ENCODE peak calls at places on chromosome 22, in seven cellular contexts. One of them, this sample, is unnamed.

GRCh38 chr22:29032584-29032983 is 29.0 kb downstream of the C22orf31 start:
- DNase-seq in cardiac muscle cell: no peak
- DNase-seq in HFF-Myc: no peak
- DNase-seq in fibroblast of mammary gland: peak; percentile 14
- DNase-seq in NB4: no peak
- DNase-seq in psoas muscle: no peak
- DNase-seq in left ventricle myocardium inferior: no peak
- DNase-seq in this sample: no peak

GRCh38 chr22:26890870-26891269 is 233.5 kb downstream of the MIAT start:
- DNase-seq in cardiac muscle cell: no peak
- DNase-seq in HFF-Myc: no peak
- DNase-seq in fibroblast of mammary gland: no peak
- DNase-seq in NB4: no peak
- DNase-seq in psoas muscle: no peak
- DNase-seq in left ventricle myocardium inferior: no peak
- DNase-seq in this sample: no peak

GRCh38 chr22:36613958-36614357 is 85.0 kb upstream of the EIF3D start:
- DNase-seq in cardiac muscle cell: peak; percentile 17
- DNase-seq in HFF-Myc: no peak
- DNase-seq in fibroblast of mammary gland: peak; percentile 6
- DNase-seq in NB4: no peak
- DNase-seq in psoas muscle: no peak
- DNase-seq in left ventricle myocardium inferior: no peak
- DNase-seq in this sample: no peak

GRCh38 chr22:30196141-30196866 is 50.3 kb downstream of the LIF start:
- DNase-seq in cardiac muscle cell: peak; percentile 99
- DNase-seq in HFF-Myc: peak; percentile 98
- DNase-seq in fibroblast of mammary gland: peak; percentile 100
- DNase-seq in NB4: peak; percentile 86
- DNase-seq in psoas muscle: peak; percentile 85
- DNase-seq in left ventricle myocardium inferior: peak; percentile 78
- DNase-seq in this sample: peak; percentile 68

GRCh38 chr22:41175546-41175945 is 29.6 kb upstream of the L3MBTL2 start:
- DNase-seq in cardiac muscle cell: no peak
- DNase-seq in HFF-Myc: no peak
- DNase-seq in fibroblast of mammary gland: no peak
- DNase-seq in NB4: no peak
- DNase-seq in psoas muscle: no peak
- DNase-seq in left ventricle myocardium inferior: no peak
- DNase-seq in this sample: no peak

GRCh38 chr22:35705141-35705540 is 12.5 kb upstream of the APOL5 start:
- DNase-seq in cardiac muscle cell: peak; percentile 87
- DNase-seq in HFF-Myc: peak; percentile 21
- DNase-seq in fibroblast of mammary gland: peak; percentile 88
- DNase-seq in NB4: no peak
- DNase-seq in psoas muscle: no peak
- DNase-seq in left ventricle myocardium inferior: no peak
- DNase-seq in this sample: no peak

GRCh38 chr22:48079505-48080295 is 1317.2 kb downstream of the TBC1D22A start:
- DNase-seq in cardiac muscle cell: no peak
- DNase-seq in HFF-Myc: no peak
- DNase-seq in fibroblast of mammary gland: no peak
- DNase-seq in NB4: no peak
- DNase-seq in psoas muscle: no peak
- DNase-seq in left ventricle myocardium inferior: no peak
- DNase-seq in this sample: no peak

GRCh38 chr22:37802310-37803194 is 5.2 kb upstream of the GCAT start:
- DNase-seq in cardiac muscle cell: peak; percentile 61
- DNase-seq in HFF-Myc: no peak
- DNase-seq in fibroblast of mammary gland: no peak
- DNase-seq in NB4: peak; percentile 76
- DNase-seq in psoas muscle: peak; percentile 78
- DNase-seq in left ventricle myocardium inferior: peak; percentile 70
- DNase-seq in this sample: peak; percentile 39

GRCh38 chr22:48366056-48366455 is 1461.6 kb downstream of the BRD1 start:
- DNase-seq in cardiac muscle cell: no peak
- DNase-seq in HFF-Myc: no peak
- DNase-seq in fibroblast of mammary gland: no peak
- DNase-seq in NB4: no peak
- DNase-seq in psoas muscle: no peak
- DNase-seq in left ventricle myocardium inferior: no peak
- DNase-seq in this sample: no peak

GRCh38 chr22:35539910-35540599 is 576 bp upstream of the RASD2 start:
- DNase-seq in cardiac muscle cell: peak; percentile 47
- DNase-seq in HFF-Myc: no peak
- DNase-seq in fibroblast of mammary gland: no peak
- DNase-seq in NB4: peak; percentile 47
- DNase-seq in psoas muscle: peak; percentile 79
- DNase-seq in left ventricle myocardium inferior: peak; percentile 50
- DNase-seq in this sample: peak; percentile 46

GRCh38 chr22:27045103-27045940 is 387.9 kb downstream of the MIAT start:
- DNase-seq in cardiac muscle cell: peak; percentile 45
- DNase-seq in HFF-Myc: peak; percentile 72
- DNase-seq in fibroblast of mammary gland: peak; percentile 33
- DNase-seq in NB4: no peak
- DNase-seq in psoas muscle: no peak
- DNase-seq in left ventricle myocardium inferior: no peak
- DNase-seq in this sample: no peak

GRCh38 chr22:47295226-47295901 is 532.9 kb downstream of the TBC1D22A start:
- DNase-seq in cardiac muscle cell: no peak
- DNase-seq in HFF-Myc: no peak
- DNase-seq in fibroblast of mammary gland: no peak
- DNase-seq in NB4: no peak
- DNase-seq in psoas muscle: no peak
- DNase-seq in left ventricle myocardium inferior: no peak
- DNase-seq in this sample: no peak

GRCh38 chr22:44063462-44064371 is 39.6 kb downstream of the PARVB start:
- DNase-seq in cardiac muscle cell: no peak
- DNase-seq in HFF-Myc: no peak
- DNase-seq in fibroblast of mammary gland: no peak
- DNase-seq in NB4: peak; percentile 37
- DNase-seq in psoas muscle: peak; percentile 73
- DNase-seq in left ventricle myocardium inferior: no peak
- DNase-seq in this sample: peak; percentile 85

GRCh38 chr22:49730656-49731055 is 97.0 kb downstream of the BRD1 start:
- DNase-seq in cardiac muscle cell: no peak
- DNase-seq in HFF-Myc: no peak
- DNase-seq in fibroblast of mammary gland: no peak
- DNase-seq in NB4: no peak
- DNase-seq in psoas muscle: no peak
- DNase-seq in left ventricle myocardium inferior: no peak
- DNase-seq in this sample: no peak

GRCh38 chr22:37501610-37502341 is 15.6 kb upstream of the MFNG start:
- DNase-seq in cardiac muscle cell: peak; percentile 92
- DNase-seq in HFF-Myc: no peak
- DNase-seq in fibroblast of mammary gland: peak; percentile 91
- DNase-seq in NB4: no peak
- DNase-seq in psoas muscle: no peak
- DNase-seq in left ventricle myocardium inferior: peak; percentile 67
- DNase-seq in this sample: peak; percentile 27

GRCh38 chr22:26679003-26679629 is 21.7 kb downstream of the MIAT start:
- DNase-seq in cardiac muscle cell: peak; percentile 87
- DNase-seq in HFF-Myc: peak; percentile 66
- DNase-seq in fibroblast of mammary gland: peak; percentile 72
- DNase-seq in NB4: peak; percentile 75
- DNase-seq in psoas muscle: peak; percentile 80
- DNase-seq in left ventricle myocardium inferior: peak; percentile 66
- DNase-seq in this sample: peak; percentile 53

GRCh38 chr22:33332538-33332937 is 274.4 kb upstream of the SYN3 start:
- DNase-seq in cardiac muscle cell: no peak
- DNase-seq in HFF-Myc: no peak
- DNase-seq in fibroblast of mammary gland: no peak
- DNase-seq in NB4: no peak
- DNase-seq in psoas muscle: no peak
- DNase-seq in left ventricle myocardium inferior: no peak
- DNase-seq in this sample: no peak

GRCh38 chr22:30250713-30251267 is 4.2 kb upstream of the LIF start:
- DNase-seq in cardiac muscle cell: no peak
- DNase-seq in HFF-Myc: no peak
- DNase-seq in fibroblast of mammary gland: peak; percentile 55
- DNase-seq in NB4: no peak
- DNase-seq in psoas muscle: no peak
- DNase-seq in left ventricle myocardium inferior: no peak
- DNase-seq in this sample: no peak

GRCh38 chr22:22914726-22915669 is 27.4 kb downstream of the IGLL5 start:
- DNase-seq in cardiac muscle cell: no peak
- DNase-seq in HFF-Myc: no peak
- DNase-seq in fibroblast of mammary gland: no peak
- DNase-seq in NB4: no peak
- DNase-seq in psoas muscle: peak; percentile 18
- DNase-seq in left ventricle myocardium inferior: no peak
- DNase-seq in this sample: no peak

GRCh38 chr22:45268958-45269844 is 15.5 kb upstream of the UPK3A start:
- DNase-seq in cardiac muscle cell: peak; percentile 80
- DNase-seq in HFF-Myc: no peak
- DNase-seq in fibroblast of mammary gland: peak; percentile 52
- DNase-seq in NB4: peak; percentile 80
- DNase-seq in psoas muscle: peak; percentile 95
- DNase-seq in left ventricle myocardium inferior: peak; percentile 84
- DNase-seq in this sample: peak; percentile 65

GRCh38 chr22:36155702-36156101 is 4.9 kb downstream of the APOL3 start:
- DNase-seq in cardiac muscle cell: peak; percentile 56
- DNase-seq in HFF-Myc: no peak
- DNase-seq in fibroblast of mammary gland: peak; percentile 24
- DNase-seq in NB4: no peak
- DNase-seq in psoas muscle: peak; percentile 84
- DNase-seq in left ventricle myocardium inferior: peak; percentile 74
- DNase-seq in this sample: peak; percentile 53

GRCh38 chr22:21615731-21616130 is 14.1 kb downstream of the YDJC start:
- DNase-seq in cardiac muscle cell: no peak
- DNase-seq in HFF-Myc: no peak
- DNase-seq in fibroblast of mammary gland: no peak
- DNase-seq in NB4: no peak
- DNase-seq in psoas muscle: no peak
- DNase-seq in left ventricle myocardium inferior: no peak
- DNase-seq in this sample: no peak

GRCh38 chr22:21611210-21611977 is 18.4 kb downstream of the YDJC start:
- DNase-seq in cardiac muscle cell: no peak
- DNase-seq in HFF-Myc: no peak
- DNase-seq in fibroblast of mammary gland: no peak
- DNase-seq in NB4: no peak
- DNase-seq in psoas muscle: no peak
- DNase-seq in left ventricle myocardium inferior: no peak
- DNase-seq in this sample: no peak

GRCh38 chr22:21612858-21613257 is 17.0 kb downstream of the YDJC start:
- DNase-seq in cardiac muscle cell: no peak
- DNase-seq in HFF-Myc: no peak
- DNase-seq in fibroblast of mammary gland: no peak
- DNase-seq in NB4: no peak
- DNase-seq in psoas muscle: no peak
- DNase-seq in left ventricle myocardium inferior: no peak
- DNase-seq in this sample: no peak

GRCh38 chr22:21613553-21614233 is 16.1 kb downstream of the YDJC start:
- DNase-seq in cardiac muscle cell: no peak
- DNase-seq in HFF-Myc: no peak
- DNase-seq in fibroblast of mammary gland: no peak
- DNase-seq in NB4: no peak
- DNase-seq in psoas muscle: no peak
- DNase-seq in left ventricle myocardium inferior: no peak
- DNase-seq in this sample: no peak
- TF ChIP-seq CTCF in cardiac muscle cell: no peak
- TF ChIP-seq CTCF in HFF-Myc: no peak
- TF ChIP-seq CTCF in fibroblast of mammary gland: no peak
- TF ChIP-seq CTCF in NB4: no peak
- TF ChIP-seq CTCF in psoas muscle: no peak
- TF ChIP-seq CTCF in left ventricle myocardium inferior: no peak
- TF ChIP-seq CTCF in this sample: no peak

DNA sequence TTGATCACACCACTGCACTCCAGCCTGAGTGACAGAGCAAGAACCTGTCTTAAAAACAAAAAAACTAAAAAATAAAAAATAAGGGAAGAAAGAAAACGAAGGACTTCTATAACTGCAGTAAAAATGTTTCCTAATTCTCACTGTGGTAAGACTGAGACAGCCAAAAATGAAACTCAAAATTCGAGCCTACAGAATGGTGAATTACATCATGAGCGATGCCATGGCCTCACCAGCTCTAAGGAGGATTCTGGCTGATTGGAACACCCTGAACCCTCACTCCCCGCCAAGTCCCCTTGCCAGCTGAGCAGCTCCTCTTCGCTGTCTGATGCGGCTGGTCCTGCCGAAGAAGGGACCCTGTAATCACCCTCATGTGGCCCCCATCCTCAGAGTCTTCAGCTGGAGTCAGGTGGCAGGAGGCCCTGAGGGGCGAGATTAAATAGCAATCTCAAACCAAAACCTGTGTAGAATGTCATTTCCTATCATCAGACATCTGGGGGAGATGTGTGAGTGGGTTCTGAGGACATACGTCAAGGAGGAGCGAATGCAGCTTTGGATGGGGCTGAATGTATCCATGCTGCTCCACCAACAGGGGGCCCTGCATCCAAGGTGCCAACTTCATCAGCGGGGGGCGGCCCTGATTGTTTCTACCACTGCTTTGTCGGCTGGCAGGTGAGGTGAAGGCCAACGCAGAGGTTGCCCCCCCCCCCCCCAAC is 29.2 kb downstream of the PDGFB start:
- DNase-seq in cardiac muscle cell: no peak
- DNase-seq in HFF-Myc: no peak
- DNase-seq in fibroblast of mammary gland: no peak
- DNase-seq in NB4: no peak
- DNase-seq in psoas muscle: no peak
- DNase-seq in left ventricle myocardium inferior: no peak
- DNase-seq in this sample: no peak
- TF ChIP-seq CTCF in cardiac muscle cell: peak; percentile 52
- TF ChIP-seq CTCF in HFF-Myc: peak; percentile 43
- TF ChIP-seq CTCF in fibroblast of mammary gland: peak; percentile 34
- TF ChIP-seq CTCF in NB4: peak; percentile 44
- TF ChIP-seq CTCF in psoas muscle: peak; percentile 13
- TF ChIP-seq CTCF in left ventricle myocardium inferior: peak; percentile 56
- TF ChIP-seq CTCF in this sample: peak; percentile 21

DNA sequence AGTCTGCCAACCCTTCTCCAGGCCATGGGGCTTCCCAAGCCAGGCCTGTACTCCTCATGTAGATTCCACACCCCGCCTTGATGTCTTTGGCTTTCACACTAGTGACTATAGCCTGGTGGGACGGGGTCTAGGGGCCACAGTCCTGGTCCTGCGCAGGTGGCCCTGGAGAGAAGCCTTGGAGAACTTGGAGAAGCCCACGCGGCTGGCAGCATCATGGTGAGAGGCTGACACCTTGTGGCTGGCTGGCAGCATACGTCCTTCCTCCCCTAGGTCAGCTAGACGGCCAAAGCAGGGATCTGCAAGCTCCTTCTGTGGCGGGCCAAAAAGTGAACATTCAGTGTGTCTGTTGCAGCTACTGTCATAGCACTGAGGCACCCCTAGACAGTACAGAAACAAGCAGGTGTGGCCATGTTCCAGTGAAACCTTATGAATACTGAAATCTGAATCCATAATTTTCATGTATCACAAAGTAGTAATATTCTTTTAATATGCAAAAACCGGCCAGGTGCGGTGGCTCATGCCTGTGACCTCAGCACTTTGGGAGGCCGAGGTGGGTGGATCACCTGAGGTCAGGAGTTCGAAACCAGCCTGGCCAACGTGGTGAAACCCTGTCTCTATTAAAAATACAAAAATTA is 42.0 kb downstream of the FAM83F start:
- DNase-seq in cardiac muscle cell: peak; percentile 85
- DNase-seq in HFF-Myc: peak; percentile 17
- DNase-seq in fibroblast of mammary gland: peak; percentile 77
- DNase-seq in NB4: peak; percentile 83
- DNase-seq in psoas muscle: peak; percentile 77
- DNase-seq in left ventricle myocardium inferior: peak; percentile 52
- DNase-seq in this sample: peak; percentile 22
- TF ChIP-seq CTCF in cardiac muscle cell: peak; percentile 81
- TF ChIP-seq CTCF in HFF-Myc: peak; percentile 82
- TF ChIP-seq CTCF in fibroblast of mammary gland: peak; percentile 80
- TF ChIP-seq CTCF in NB4: peak; percentile 79
- TF ChIP-seq CTCF in psoas muscle: peak; percentile 63
- TF ChIP-seq CTCF in left ventricle myocardium inferior: peak; percentile 77
- TF ChIP-seq CTCF in this sample: peak; percentile 46

GRCh38 chr22:24107668-24108067 is 73.6 kb upstream of the SUSD2 start:
- DNase-seq in cardiac muscle cell: peak; percentile 89
- DNase-seq in HFF-Myc: peak; percentile 36
- DNase-seq in fibroblast of mammary gland: peak; percentile 92
- DNase-seq in NB4: no peak
- DNase-seq in psoas muscle: peak; percentile 92
- DNase-seq in left ventricle myocardium inferior: peak; percentile 89
- DNase-seq in this sample: peak; percentile 77
- TF ChIP-seq CTCF in cardiac muscle cell: peak; percentile 56
- TF ChIP-seq CTCF in HFF-Myc: no peak
- TF ChIP-seq CTCF in fibroblast of mammary gland: peak; percentile 70
- TF ChIP-seq CTCF in NB4: no peak
- TF ChIP-seq CTCF in psoas muscle: peak; percentile 31
- TF ChIP-seq CTCF in left ventricle myocardium inferior: peak; percentile 54
- TF ChIP-seq CTCF in this sample: no peak

This sample was measured in gastrocnemius medialis.